ENCODE peak calls at places on chromosomes 6 and 20, in four cellular contexts. S is AG04450; M is activated CD8-positive, alpha-beta memory T cell treated with anti-CD3 and anti-CD28 coated beads for 48 hours; G is NCI-H2107. P is an unnamed sample.

GRCh38 chr20:62824476-62825287 is 7.8 kb downstream of the COL9A3 start:
- DNase-seq in S (no peak), M (no peak), G (no peak), P (peak; percentile 81)

GRCh38 chr20:46715292-46715756 is 5.9 kb downstream of the SLC2A10 start:
- DNase-seq in S (peak; percentile 49), M (no peak), G (no peak), P (no peak)

GRCh38 chr6:31767096-31767645 is 4.7 kb downstream of the SAPCD1 start:
- DNase-seq in S (no peak), M (no peak), G (no peak), P (no peak)

GRCh38 chr6:79280756-79281155 is 46.3 kb upstream of the HMGN3 start:
- DNase-seq in S (no peak), M (no peak), G (no peak), P (no peak)

GRCh38 chr20:44776977-44777376 is 31.3 kb downstream of the KCNK15 start:
- DNase-seq in S (no peak), M (no peak), G (no peak), P (no peak)

GRCh38 chr20:23121766-23122095 is 35.6 kb upstream of the CD93 start:
- DNase-seq in S (no peak), M (no peak), G (no peak), P (peak; percentile 19)

GRCh38 chr6:7238900-7239589 is 74.0 kb downstream of the SSR1 start:
- DNase-seq in S (no peak), M (peak; percentile 47), G (peak; percentile 68), P (peak; percentile 87)

GRCh38 chr20:47676219-47676721 is 109.0 kb downstream of the SULF2 start:
- DNase-seq in S (no peak), M (no peak), G (no peak), P (peak; percentile 52)

GRCh38 chr20:21522479-21523397 is 8.9 kb upstream of the NKX2-2 start:
- DNase-seq in S (no peak), M (no peak), G (no peak), P (no peak)

GRCh38 chr6:21678990-21679389 is 85.4 kb downstream of the SOX4 start:
- DNase-seq in S (peak; percentile 24), M (no peak), G (no peak), P (no peak)

GRCh38 chr20:35504751-35505150 is 24.7 kb downstream of the C20orf173 start:
- DNase-seq in S (no peak), M (no peak), G (no peak), P (no peak)

GRCh38 chr6:32830017-32830416 is 8.5 kb downstream of the TAP2 start:
- DNase-seq in S (no peak), M (no peak), G (no peak), P (no peak)

GRCh38 chr20:19828233-19828632 is 70.2 kb downstream of the RIN2 start:
- DNase-seq in S (no peak), M (no peak), G (no peak), P (no peak)

GRCh38 chr20:22385602-22386299 is 198.6 kb downstream of the FOXA2 start:
- DNase-seq in S (no peak), M (no peak), G (no peak), P (no peak)

GRCh38 chr6:85490516-85491248 is 40.8 kb downstream of the NT5E start:
- DNase-seq in S (no peak), M (no peak), G (no peak), P (no peak)

GRCh38 chr20:58192567-58192966 is 35.9 kb downstream of the ANKRD60 start:
- DNase-seq in S (no peak), M (peak; percentile 24), G (no peak), P (peak; percentile 78)

GRCh38 chr6:4794140-4794707 is 18.0 kb downstream of the CDYL start:
- DNase-seq in S (no peak), M (no peak), G (no peak), P (no peak)

GRCh38 chr6:16741112-16742016 is 19.9 kb downstream of the ATXN1 start:
- DNase-seq in S (peak; percentile 91), M (no peak), G (no peak), P (no peak)

GRCh38 chr20:24627291-24627690 is 157.9 kb downstream of the SYNDIG1 start:
- DNase-seq in S (no peak), M (no peak), G (no peak), P (no peak)

GRCh38 chr6:3328796-3329195 is 70.0 kb downstream of the PSMG4 start:
- DNase-seq in S (no peak), M (no peak), G (no peak), P (no peak)

GRCh38 chr20:5658897-5659296 is 91.3 kb upstream of the SHLD1 start:
- DNase-seq in S (peak; percentile 64), M (no peak), G (no peak), P (no peak)

GRCh38 chr6:134577998-134578397 is 260.1 kb upstream of the SGK1 start:
- DNase-seq in S (no peak), M (no peak), G (no peak), P (no peak)

GRCh38 chr6:136188492-136188891 is 61.6 kb downstream of the MTFR2 start:
- DNase-seq in S (no peak), M (no peak), G (no peak), P (no peak)

GRCh38 chr6:84074988-84075781 is 41.6 kb downstream of the MRAP2 start:
- DNase-seq in S (no peak), M (no peak), G (no peak), P (no peak)

GRCh38 chr6:17334265-17334664 is 53.1 kb downstream of the RBM24 start:
- DNase-seq in S (no peak), M (no peak), G (no peak), P (no peak)

GRCh38 chr6:22411408-22412105 is 114.7 kb upstream of the PRL start:
- DNase-seq in S (no peak), M (no peak), G (no peak), P (no peak)

GRCh38 chr20:60009826-60010616 is 51.8 kb downstream of the CDH26 start:
- DNase-seq in S (no peak), M (no peak), G (no peak), P (no peak)

GRCh38 chr6:7914991-7915789 is 4.6 kb upstream of the TXNDC5 start:
- DNase-seq in S (no peak), M (no peak), G (no peak), P (no peak)

GRCh38 chr20:2755451-2756055 is 44.9 kb downstream of the CPXM1 start:
- DNase-seq in S (no peak), M (no peak), G (no peak), P (peak; percentile 27)

GRCh38 chr20:45365444-45365970 is 2.6 kb downstream of the SYS1 start:
- DNase-seq in S (no peak), M (no peak), G (no peak), P (no peak)

GRCh38 chr6:167836722-167837121 is 10.0 kb downstream of the AFDN start:
- DNase-seq in S (no peak), M (no peak), G (no peak), P (no peak)

GRCh38 chr6:158663465-158664167 is 13.8 kb downstream of the SYTL3 start:
- DNase-seq in S (no peak), M (no peak), G (no peak), P (peak; percentile 48)

GRCh38 chr6:163390770-163391169 is 23.7 kb upstream of the QKI start:
- DNase-seq in S (no peak), M (no peak), G (no peak), P (no peak)

GRCh38 chr6:36685198-36685919 is 6.8 kb downstream of the CDKN1A start:
- DNase-seq in S (no peak), M (no peak), G (no peak), P (peak; percentile 53)

GRCh38 chr20:59171986-59172385 is 8.4 kb downstream of the ZNF831 start:
- DNase-seq in S (no peak), M (no peak), G (no peak), P (no peak)

GRCh38 chr6:153032255-153032882 is 29.9 kb upstream of the MTRF1L start:
- DNase-seq in S (peak; percentile 34), M (no peak), G (no peak), P (no peak)

GRCh38 chr20:63108247-63108646 is 101.5 kb upstream of the BHLHE23 start:
- DNase-seq in S (no peak), M (no peak), G (no peak), P (no peak)